ENCODE peak calls at places on chromosomes 12 and 14, in eight cellular contexts. Z is ovary; D is stimulated activated CD8-positive, alpha-beta memory T cell treated with anti-CD3 and anti-CD28 coated beads, Interleukin-2, amount 100 ng/mL, for 48 hours; P is astrocyte of the cerebellum; M is non-pigmented ciliary epithelial cell; X is AG10803; H is tibial nerve; S is CD4-positive, alpha-beta T cell. F is an unnamed sample.
A peak's percentile ranks its signal among the peaks of the same experiment; 100 is the strongest.

GRCh38 chr14:84825481-84825880 is 704.5 kb upstream of the FLRT2 start:
- DNase-seq in D (no peak), X (peak; percentile 4), P (peak; percentile 38), H (no peak), M (no peak), Z (no peak), S (no peak), F (no peak)

GRCh38 chr12:31887109-31887811 is 72.0 kb upstream of the RESF1 start:
- DNase-seq in Z (no peak), S (no peak), M (no peak), P (no peak), X (no peak), D (no peak), H (no peak), F (no peak)

GRCh38 chr14:21096889-21097615 is 1.4 kb downstream of the ZNF219 start:
- DNase-seq in P (no peak), X (no peak), H (no peak), M (no peak), Z (no peak), D (no peak), S (no peak), F (no peak)

GRCh38 chr12:121980211-121980891 is 41.3 kb upstream of the BCL7A start:
- DNase-seq in M (no peak), P (no peak), D (no peak), X (peak; percentile 16), S (no peak), Z (no peak), H (no peak), F (peak; percentile 58)

GRCh38 chr12:131422744-131423143 is 288.1 kb upstream of the SFSWAP start:
- DNase-seq in D (no peak), S (no peak), X (no peak), P (no peak), Z (peak; percentile 13), H (no peak), M (no peak), F (no peak)

GRCh38 chr14:37546621-37547447 is 48.2 kb downstream of the FOXA1 start:
- DNase-seq in M (no peak), P (no peak), Z (no peak), D (no peak), H (no peak), X (peak; percentile 60), S (no peak), F (no peak)

GRCh38 chr12:130537051-130537450 is 179.0 kb downstream of the RIMBP2 start:
- DNase-seq in S (no peak), X (no peak), P (no peak), D (no peak), M (no peak), H (no peak), Z (no peak), F (no peak)

GRCh38 chr14:75229923-75230792 is 48.5 kb upstream of the FOS start:
- DNase-seq in D (no peak), M (no peak), P (no peak), Z (no peak), X (peak; percentile 40), H (no peak), S (peak; percentile 45), F (no peak)

GRCh38 chr12:107912421-107913004 is 138.0 kb downstream of the ASCL4 start:
- DNase-seq in H (no peak), M (no peak), S (peak; percentile 37), D (peak; percentile 66), Z (no peak), X (peak; percentile 8), P (no peak), F (no peak)

GRCh38 chr14:100543471-100544455 is 43.5 kb downstream of the BEGAIN start:
- DNase-seq in D (no peak), H (no peak), S (no peak), Z (no peak), P (no peak), X (no peak), M (no peak), F (no peak)

GRCh38 chr14:56474419-56475022 is 105.1 kb upstream of the TMEM260 start:
- DNase-seq in H (no peak), S (no peak), M (no peak), D (no peak), X (peak; percentile 35), P (peak; percentile 28), Z (no peak), F (no peak)

GRCh38 chr12:30145351-30146017 is 361.7 kb upstream of the TMTC1 start:
- DNase-seq in X (no peak), S (no peak), P (no peak), Z (no peak), M (no peak), D (no peak), H (no peak), F (no peak)

GRCh38 chr14:52862652-52863338 is 71.4 kb upstream of the GNPNAT1 start:
- DNase-seq in S (no peak), M (peak; percentile 63), H (no peak), X (peak; percentile 79), P (peak; percentile 33), D (no peak), Z (no peak), F (no peak)

GRCh38 chr12:6684609-6685008 is 4.6 kb downstream of the ZNF384 start:
- DNase-seq in D (peak; percentile 30), X (no peak), P (no peak), M (no peak), H (no peak), S (peak; percentile 13), Z (no peak), F (no peak)

GRCh38 chr12:15688202-15688736 is 100.9 kb downstream of the EPS8 start:
- DNase-seq in Z (peak; percentile 82), H (peak; percentile 73), M (no peak), D (no peak), X (no peak), P (no peak), S (no peak), F (peak; percentile 45)

GRCh38 chr14:96363751-96364336 is 518 bp downstream of the GSKIP start:
- DNase-seq in S (peak; percentile 30), X (peak; percentile 56), Z (peak; percentile 42), M (peak; percentile 10), P (no peak), H (no peak), D (peak; percentile 11), F (no peak)

GRCh38 chr14:99226687-99227086 is 45.3 kb downstream of the BCL11B start:
- DNase-seq in Z (no peak), M (no peak), X (no peak), P (no peak), D (no peak), S (no peak), H (no peak), F (no peak)

GRCh38 chr12:58069268-58069967 is 128.1 kb downstream of the ATP23 start:
- DNase-seq in P (no peak), S (no peak), D (no peak), M (no peak), H (no peak), X (peak; percentile 35), Z (no peak), F (no peak)

GRCh38 chr14:68794856-68795601 is 2.2 kb upstream of the ZFP36L1 start:
- DNase-seq in H (no peak), M (peak; percentile 79), Z (no peak), D (no peak), P (no peak), S (peak; percentile 44), X (peak; percentile 99), F (no peak)

GRCh38 chr12:121741743-121742142 is 29.2 kb downstream of the TMEM120B start:
- DNase-seq in Z (no peak), H (no peak), P (no peak), X (no peak), S (no peak), D (no peak), M (no peak), F (no peak)

GRCh38 chr12:49400304-49400703 is 33.0 kb downstream of the SPATS2 start:
- DNase-seq in S (no peak), H (no peak), X (no peak), Z (no peak), M (no peak), P (no peak), D (no peak), F (no peak)

GRCh38 chr14:28407931-28408330 is 358.7 kb upstream of the FOXG1 start:
- DNase-seq in X (no peak), Z (no peak), H (no peak), D (no peak), M (no peak), P (no peak), S (no peak), F (no peak)